ENCODE peak calls at places on chromosomes 4 and X, in four cellular contexts. One of them, this sample, is unnamed.

GRCh38 chr4:71992571-71992970 is 39.2 kb upstream of the NPFFR2 start:
- DNase-seq in Calu3: no peak
- DNase-seq in GM06990: no peak
- DNase-seq in AG09309: no peak
- DNase-seq in this sample: no peak

GRCh38 chr4:183989471-183989870 is 84.4 kb downstream of the STOX2 start:
- DNase-seq in GM06990: no peak
- DNase-seq in Calu3: no peak
- DNase-seq in AG09309: peak
- DNase-seq in this sample: no peak

GRCh38 chr4:6848717-6849305 is 60.8 kb upstream of the TBC1D14 start:
- DNase-seq in GM06990: no peak
- DNase-seq in Calu3: no peak
- DNase-seq in AG09309: no peak
- DNase-seq in this sample: no peak

GRCh38 chr4:145345401-145345800 is 136.3 kb upstream of the SMAD1 start:
- DNase-seq in GM06990: no peak
- DNase-seq in AG09309: no peak
- DNase-seq in Calu3: no peak
- DNase-seq in this sample: no peak

GRCh38 chrX:8043121-8043520 is 115.9 kb upstream of the PNPLA4 start:
- DNase-seq in AG09309: no peak
- DNase-seq in Calu3: no peak
- DNase-seq in GM06990: no peak
- DNase-seq in this sample: no peak

GRCh38 chr4:11480683-11481082 is 52.0 kb upstream of the HS3ST1 start:
- DNase-seq in Calu3: no peak
- DNase-seq in GM06990: no peak
- DNase-seq in AG09309: no peak
- DNase-seq in this sample: no peak

GRCh38 chrX:38937400-38937799 is 136.1 kb downstream of the MID1IP1 start:
- DNase-seq in AG09309: no peak
- DNase-seq in GM06990: no peak
- DNase-seq in Calu3: no peak
- DNase-seq in this sample: no peak

GRCh38 chr4:140717313-140717712 is 38.9 kb downstream of the TBC1D9 start:
- DNase-seq in AG09309: no peak
- DNase-seq in GM06990: no peak
- DNase-seq in Calu3: no peak
- DNase-seq in this sample: no peak

GRCh38 chrX:139158256-139158655 is 372.3 kb upstream of the F9 start:
- DNase-seq in Calu3: peak
- DNase-seq in GM06990: no peak
- DNase-seq in AG09309: no peak
- DNase-seq in this sample: no peak

GRCh38 chrX:150308532-150309157 is 54.5 kb upstream of the MAMLD1 start:
- DNase-seq in GM06990: no peak
- DNase-seq in AG09309: no peak
- DNase-seq in Calu3: no peak
- DNase-seq in this sample: no peak

GRCh38 chr4:138789796-138790195 is 225.8 kb upstream of the NOCT start:
- DNase-seq in AG09309: no peak
- DNase-seq in GM06990: no peak
- DNase-seq in Calu3: no peak
- DNase-seq in this sample: no peak

GRCh38 chrX:31130457-31131215 is 58.8 kb upstream of the FTHL17 start:
- DNase-seq in GM06990: no peak
- DNase-seq in AG09309: peak
- DNase-seq in Calu3: no peak
- DNase-seq in this sample: no peak

GRCh38 chr4:56468097-56468422 is 643 bp downstream of the SRP72 start:
- DNase-seq in AG09309: no peak
- DNase-seq in Calu3: no peak
- DNase-seq in GM06990: no peak
- DNase-seq in this sample: peak

GRCh38 chrX:153763298-153763932 is 634 bp upstream of the PLXNB3 start:
- DNase-seq in GM06990: no peak
- DNase-seq in AG09309: no peak
- DNase-seq in Calu3: no peak
- DNase-seq in this sample: no peak

GRCh38 chr4:82509029-82509428 is 52.8 kb downstream of the TMEM150C start:
- DNase-seq in AG09309: no peak
- DNase-seq in GM06990: no peak
- DNase-seq in Calu3: no peak
- DNase-seq in this sample: no peak

GRCh38 chrX:42585842-42586621 is 191.9 kb downstream of the PPP1R2C start:
- DNase-seq in AG09309: no peak
- DNase-seq in GM06990: no peak
- DNase-seq in Calu3: no peak
- DNase-seq in this sample: no peak

GRCh38 chrX:48511561-48511960 is 2.8 kb downstream of the PORCN start:
- DNase-seq in AG09309: no peak
- DNase-seq in GM06990: no peak
- DNase-seq in Calu3: peak
- DNase-seq in this sample: no peak

GRCh38 chrX:107673933-107674479 is 45.7 kb downstream of the PRPS1 start:
- DNase-seq in Calu3: peak
- DNase-seq in GM06990: peak
- DNase-seq in AG09309: no peak
- DNase-seq in this sample: peak

GRCh38 chrX:132631579-132632232 is 142.9 kb upstream of the MBNL3 start:
- DNase-seq in AG09309: peak
- DNase-seq in Calu3: peak
- DNase-seq in GM06990: no peak
- DNase-seq in this sample: no peak

GRCh38 chrX:108397627-108398392 is 40.4 kb downstream of the COL4A6 start:
- DNase-seq in Calu3: peak
- DNase-seq in GM06990: peak
- DNase-seq in AG09309: no peak
- DNase-seq in this sample: no peak

GRCh38 chrX:153434801-153435200 is 11.1 kb downstream of the TREX2 start:
- DNase-seq in AG09309: no peak
- DNase-seq in Calu3: no peak
- DNase-seq in GM06990: no peak
- DNase-seq in this sample: no peak

GRCh38 chrX:80216086-80216485 is 201.5 kb downstream of the TBX22 start:
- DNase-seq in GM06990: no peak
- DNase-seq in AG09309: no peak
- DNase-seq in Calu3: no peak
- DNase-seq in this sample: no peak

GRCh38 chr4:119498520-119498919 is 130.1 kb downstream of the PDE5A start:
- DNase-seq in GM06990: no peak
- DNase-seq in Calu3: no peak
- DNase-seq in AG09309: no peak
- DNase-seq in this sample: no peak

GRCh38 chr4:98113005-98113404 is 30.3 kb downstream of the STPG2 start:
- DNase-seq in Calu3: no peak
- DNase-seq in AG09309: peak
- DNase-seq in GM06990: no peak
- DNase-seq in this sample: no peak

GRCh38 chrX:97132654-97133415 is 249.1 kb downstream of the RPA4 start:
- DNase-seq in GM06990: no peak
- DNase-seq in Calu3: no peak
- DNase-seq in AG09309: no peak
- DNase-seq in this sample: no peak

GRCh38 chr4:26687728-26688127 is 103.8 kb downstream of the TBC1D19 start:
- DNase-seq in Calu3: no peak
- DNase-seq in GM06990: no peak
- DNase-seq in AG09309: peak
- DNase-seq in this sample: no peak

GRCh38 chr4:88969746-88970145 is 87.2 kb downstream of the FAM13A start:
- DNase-seq in GM06990: no peak
- DNase-seq in Calu3: no peak
- DNase-seq in AG09309: no peak
- DNase-seq in this sample: no peak

GRCh38 chr4:79065262-79065661 is 126.0 kb upstream of the PAQR3 start:
- DNase-seq in GM06990: peak
- DNase-seq in Calu3: no peak
- DNase-seq in AG09309: no peak
- DNase-seq in this sample: no peak